ENCODE peak calls at places on chromosome 4, in six cellular contexts. One of them, this sample, is unnamed. For H3K4me1, the result is how much of the 10 kb centered on the place peaks cover.

GRCh38 chr4:155952546-155952945 is 1.1 kb downstream of the CTSO start:
- DNase-seq in left ventricle myocardium inferior: no peak
- DNase-seq in left lung: no peak
- DNase-seq in keratinocyte: no peak
- DNase-seq in ascending aorta: no peak
- DNase-seq in RWPE2: no peak
- DNase-seq in this sample: no peak

GRCh38 chr4:2048831-2049230 is 10.3 kb upstream of the NAT8L start:
- DNase-seq in left lung: no peak
- DNase-seq in keratinocyte: no peak
- DNase-seq in RWPE2: no peak
- DNase-seq in ascending aorta: no peak
- DNase-seq in left ventricle myocardium inferior: no peak
- DNase-seq in this sample: no peak

GRCh38 chr4:177127658-177128057 is 182.0 kb upstream of the NEIL3 start:
- DNase-seq in ascending aorta: no peak
- DNase-seq in keratinocyte: no peak
- DNase-seq in left lung: no peak
- DNase-seq in left ventricle myocardium inferior: no peak
- DNase-seq in RWPE2: no peak
- DNase-seq in this sample: no peak

GRCh38 chr4:98711526-98711925 is 53.1 kb upstream of the TSPAN5 start:
- DNase-seq in keratinocyte: no peak
- DNase-seq in ascending aorta: no peak
- DNase-seq in RWPE2: no peak
- DNase-seq in left lung: no peak
- DNase-seq in left ventricle myocardium inferior: no peak
- DNase-seq in this sample: no peak

GRCh38 chr4:168515222-168516011 is 18.6 kb downstream of the PALLD start:
- DNase-seq in ascending aorta: no peak
- DNase-seq in keratinocyte: no peak
- DNase-seq in left lung: no peak
- DNase-seq in RWPE2: no peak
- DNase-seq in left ventricle myocardium inferior: peak
- DNase-seq in this sample: no peak

GRCh38 chr4:169604131-169604900 is 8.1 kb downstream of the NEK1 start:
- DNase-seq in ascending aorta: no peak
- DNase-seq in keratinocyte: no peak
- DNase-seq in left ventricle myocardium inferior: no peak
- DNase-seq in RWPE2: no peak
- DNase-seq in left lung: no peak
- DNase-seq in this sample: no peak

GRCh38 chr4:1011022-1011694 is at the start of gene FGFRL1:
- DNase-seq in left lung: peak
- DNase-seq in ascending aorta: peak
- DNase-seq in RWPE2: peak
- DNase-seq in left ventricle myocardium inferior: peak
- DNase-seq in keratinocyte: no peak
- DNase-seq in this sample: peak

GRCh38 chr4:67234296-67234695 is 311.0 kb downstream of the CENPC start:
- DNase-seq in RWPE2: no peak
- DNase-seq in keratinocyte: no peak
- DNase-seq in left lung: no peak
- DNase-seq in ascending aorta: no peak
- DNase-seq in left ventricle myocardium inferior: no peak
- DNase-seq in this sample: no peak

GRCh38 chr4:78207951-78208350 is 150.8 kb downstream of the FRAS1 start:
- DNase-seq in left ventricle myocardium inferior: no peak
- DNase-seq in keratinocyte: no peak
- DNase-seq in ascending aorta: no peak
- DNase-seq in left lung: no peak
- DNase-seq in RWPE2: no peak
- DNase-seq in this sample: no peak

GRCh38 chr4:20881658-20882057 is 181.4 kb downstream of the PACRGL start:
- DNase-seq in left ventricle myocardium inferior: no peak
- DNase-seq in keratinocyte: no peak
- DNase-seq in RWPE2: no peak
- DNase-seq in left lung: no peak
- DNase-seq in ascending aorta: no peak
- DNase-seq in this sample: no peak

GRCh38 chr4:86011117-86011516 is 348.7 kb downstream of the MAPK10 start:
- DNase-seq in left ventricle myocardium inferior: no peak
- DNase-seq in RWPE2: no peak
- DNase-seq in ascending aorta: no peak
- DNase-seq in keratinocyte: no peak
- DNase-seq in left lung: no peak
- DNase-seq in this sample: no peak

GRCh38 chr4:176475091-176475490 is 155.3 kb downstream of the SPCS3 start:
- DNase-seq in left ventricle myocardium inferior: no peak
- DNase-seq in keratinocyte: no peak
- DNase-seq in left lung: no peak
- DNase-seq in ascending aorta: no peak
- DNase-seq in RWPE2: no peak
- DNase-seq in this sample: no peak

GRCh38 chr4:27921236-27921635 is 1060.6 kb downstream of the STIM2 start:
- DNase-seq in keratinocyte: no peak
- DNase-seq in left lung: no peak
- DNase-seq in left ventricle myocardium inferior: no peak
- DNase-seq in RWPE2: no peak
- DNase-seq in ascending aorta: no peak
- DNase-seq in this sample: no peak

GRCh38 chr4:128556756-128557155 is 252.7 kb upstream of the JADE1 start:
- DNase-seq in keratinocyte: no peak
- DNase-seq in ascending aorta: no peak
- DNase-seq in left ventricle myocardium inferior: no peak
- DNase-seq in left lung: no peak
- DNase-seq in RWPE2: no peak
- DNase-seq in this sample: no peak

GRCh38 chr4:114312349-114312748 is 286.3 kb upstream of the UGT8 start:
- DNase-seq in left lung: no peak
- DNase-seq in ascending aorta: no peak
- DNase-seq in left ventricle myocardium inferior: no peak
- DNase-seq in keratinocyte: no peak
- DNase-seq in RWPE2: no peak
- DNase-seq in this sample: no peak

GRCh38 chr4:154004859-154005520 is 216.1 kb upstream of the SFRP2 start:
- DNase-seq in keratinocyte: no peak
- DNase-seq in RWPE2: no peak
- DNase-seq in ascending aorta: no peak
- DNase-seq in left ventricle myocardium inferior: no peak
- DNase-seq in left lung: no peak
- DNase-seq in this sample: no peak

GRCh38 chr4:142563682-142564291 is 282.3 kb downstream of the INPP4B start:
- DNase-seq in keratinocyte: no peak
- DNase-seq in left ventricle myocardium inferior: no peak
- DNase-seq in ascending aorta: no peak
- DNase-seq in RWPE2: peak
- DNase-seq in left lung: no peak
- DNase-seq in this sample: no peak

GRCh38 chr4:60605651-60606354 is 594.3 kb upstream of the ADGRL3 start:
- DNase-seq in keratinocyte: no peak
- DNase-seq in left lung: no peak
- DNase-seq in left ventricle myocardium inferior: no peak
- DNase-seq in RWPE2: no peak
- DNase-seq in ascending aorta: no peak
- DNase-seq in this sample: no peak

GRCh38 chr4:165964591-165964990 is 91.6 kb downstream of the TLL1 start:
- DNase-seq in left lung: no peak
- DNase-seq in RWPE2: no peak
- DNase-seq in left ventricle myocardium inferior: no peak
- DNase-seq in ascending aorta: no peak
- DNase-seq in keratinocyte: no peak
- DNase-seq in this sample: no peak

GRCh38 chr4:24887881-24888430 is 24.9 kb downstream of the CCDC149 start:
- DNase-seq in left lung: no peak
- DNase-seq in keratinocyte: no peak
- DNase-seq in left ventricle myocardium inferior: no peak
- DNase-seq in RWPE2: no peak
- DNase-seq in ascending aorta: no peak
- DNase-seq in this sample: no peak

GRCh38 chr4:106494066-106494465 is 125.5 kb upstream of the GIMD1 start:
- DNase-seq in keratinocyte: no peak
- DNase-seq in RWPE2: no peak
- DNase-seq in left ventricle myocardium inferior: no peak
- DNase-seq in ascending aorta: no peak
- DNase-seq in left lung: no peak
- DNase-seq in this sample: no peak

GRCh38 chr4:95507147-95507546 is 41.6 kb downstream of the UNC5C start:
- DNase-seq in left lung: no peak
- DNase-seq in keratinocyte: no peak
- DNase-seq in RWPE2: no peak
- DNase-seq in ascending aorta: no peak
- DNase-seq in left ventricle myocardium inferior: no peak
- DNase-seq in this sample: no peak

GRCh38 chr4:123528501-123529277 is 132.1 kb downstream of the SPRY1 start:
- DNase-seq in left lung: no peak
- DNase-seq in RWPE2: no peak
- DNase-seq in left ventricle myocardium inferior: no peak
- DNase-seq in keratinocyte: no peak
- DNase-seq in ascending aorta: no peak
- DNase-seq in this sample: no peak

GRCh38 chr4:152989554-152989970 is 53.4 kb downstream of the FHDC1 start:
- DNase-seq in left ventricle myocardium inferior: no peak
- DNase-seq in ascending aorta: no peak
- DNase-seq in left lung: no peak
- DNase-seq in RWPE2: no peak
- DNase-seq in keratinocyte: no peak
- DNase-seq in this sample: no peak

DNA sequence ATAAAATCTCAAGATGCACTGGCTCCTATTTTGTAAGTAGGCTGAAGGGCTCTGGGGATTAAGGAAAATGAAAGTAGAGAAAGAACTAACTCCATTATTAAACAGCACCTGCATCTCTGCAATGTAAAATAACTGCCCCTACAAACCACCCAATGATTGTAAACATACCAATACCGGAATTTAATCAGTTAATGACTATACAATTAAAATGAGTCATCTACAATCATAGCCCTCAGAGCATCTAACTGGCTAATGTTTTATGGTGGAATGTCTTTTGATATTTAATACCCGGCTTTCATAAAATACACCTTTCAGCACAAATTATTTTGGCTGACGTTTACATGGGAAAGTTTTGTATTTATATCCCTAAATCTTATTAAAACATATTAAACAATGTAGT is 142.3 kb downstream of the PAPSS1 start:
- DNase-seq in keratinocyte: no peak
- DNase-seq in left lung: no peak
- DNase-seq in RWPE2: no peak
- DNase-seq in ascending aorta: no peak
- DNase-seq in left ventricle myocardium inferior: no peak
- DNase-seq in this sample: no peak
- TF ChIP-seq CTCF in keratinocyte: no peak
- TF ChIP-seq CTCF in left lung: no peak
- TF ChIP-seq CTCF in RWPE2: no peak
- TF ChIP-seq CTCF in ascending aorta: no peak
- TF ChIP-seq CTCF in left ventricle myocardium inferior: no peak
- TF ChIP-seq CTCF in this sample: no peak

DNA sequence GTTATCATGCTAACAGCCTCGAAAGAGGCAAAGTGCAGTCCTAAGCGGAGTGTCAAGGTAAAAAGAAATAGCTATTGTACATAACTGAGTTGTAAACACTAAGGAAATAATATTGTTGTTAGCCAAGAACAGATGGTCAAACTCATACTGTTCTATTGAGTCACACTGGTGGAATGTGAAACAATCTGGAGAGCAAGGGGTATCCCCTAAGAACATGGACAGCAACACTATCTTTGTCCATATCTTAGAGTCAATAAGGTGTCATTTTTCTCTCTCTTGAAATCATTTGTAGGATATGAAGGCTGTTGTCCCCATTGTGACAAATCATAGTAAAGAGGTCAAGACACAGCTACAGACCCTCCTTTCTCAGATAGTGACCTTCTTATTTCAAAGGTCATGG is 4.5 kb upstream of the PDGFC start:
- DNase-seq in left ventricle myocardium inferior: no peak
- DNase-seq in RWPE2: no peak
- DNase-seq in left lung: no peak
- DNase-seq in ascending aorta: no peak
- DNase-seq in keratinocyte: no peak
- DNase-seq in this sample: no peak
- H3K4me1 ChIP-seq in left ventricle myocardium inferior: under half
- H3K4me1 ChIP-seq in RWPE2: under half
- H3K4me1 ChIP-seq in left lung: under half
- H3K4me1 ChIP-seq in ascending aorta: under half
- H3K4me1 ChIP-seq in keratinocyte: under half
- H3K4me1 ChIP-seq in this sample: under half

DNA sequence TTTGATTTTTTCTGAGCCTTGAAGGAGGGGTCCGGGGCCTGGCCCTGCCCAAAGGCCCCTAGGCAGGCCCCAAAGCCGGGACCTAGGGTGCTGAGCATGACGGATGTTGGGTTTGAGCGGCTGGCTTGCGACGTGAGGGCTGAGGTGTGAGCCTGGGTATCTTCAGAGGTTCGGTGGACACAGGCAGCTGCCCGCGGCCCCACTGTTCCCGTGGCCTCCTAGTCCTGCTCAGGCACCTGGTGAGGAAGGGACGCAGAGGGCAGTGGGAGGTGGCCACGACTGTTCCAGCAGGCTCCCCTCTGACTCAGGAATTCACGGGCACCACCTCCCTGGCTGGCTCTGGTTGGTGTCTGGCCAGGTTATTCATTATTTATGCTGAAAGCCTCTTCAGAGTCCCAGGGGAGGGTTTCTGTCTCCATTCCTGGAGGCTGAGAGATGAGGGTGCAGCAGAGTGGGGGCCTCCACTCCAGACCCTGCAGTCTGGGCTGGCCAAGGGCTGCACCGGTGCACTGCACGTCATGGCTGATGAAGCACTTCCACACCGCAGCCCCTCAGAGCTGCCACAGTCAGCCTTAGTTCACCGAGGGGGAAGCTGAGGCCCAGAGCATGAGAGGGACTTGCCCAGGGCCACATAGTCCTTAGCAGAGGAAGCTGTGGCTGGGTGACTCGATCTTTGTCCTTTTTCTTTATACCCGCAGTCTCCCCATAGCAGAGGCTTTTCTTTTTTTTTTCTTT is 2.2 kb downstream of the MSANTD1 start:
- DNase-seq in left lung: peak
- DNase-seq in ascending aorta: no peak
- DNase-seq in RWPE2: peak
- DNase-seq in left ventricle myocardium inferior: peak
- DNase-seq in keratinocyte: no peak
- DNase-seq in this sample: no peak
- H3K4me3 ChIP-seq in left lung: no peak
- H3K4me3 ChIP-seq in ascending aorta: no peak
- H3K4me3 ChIP-seq in RWPE2: no peak
- H3K4me3 ChIP-seq in left ventricle myocardium inferior: no peak
- H3K4me3 ChIP-seq in keratinocyte: no peak
- H3K4me3 ChIP-seq in this sample: no peak

DNA sequence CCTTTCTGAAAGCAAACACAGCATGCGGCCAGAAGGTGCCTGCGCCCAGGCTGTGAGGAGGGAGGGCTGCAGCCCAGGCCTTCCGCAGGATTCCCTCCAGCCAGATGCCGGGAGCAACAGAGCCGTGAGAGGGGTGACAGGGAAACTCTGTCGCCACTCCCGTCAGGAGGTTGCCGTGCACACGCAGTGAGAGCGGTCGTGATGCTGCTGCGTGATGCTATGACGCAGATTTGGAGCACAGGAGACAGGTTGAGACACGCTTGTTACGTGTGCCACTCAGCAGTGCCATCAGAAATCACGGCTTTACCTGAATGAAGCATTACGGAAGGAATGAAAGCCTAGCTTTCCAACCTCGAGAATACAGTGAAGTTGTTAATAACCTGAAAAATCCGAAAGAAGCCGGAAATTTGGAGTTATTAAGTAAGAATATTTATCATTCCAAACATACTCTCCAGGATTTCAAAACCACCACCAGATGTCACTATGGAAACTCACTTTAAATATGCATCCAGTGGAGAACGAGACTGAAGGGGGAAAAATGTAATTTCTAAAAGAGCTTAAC is 54.4 kb downstream of the FAT1 start:
- DNase-seq in keratinocyte: no peak
- DNase-seq in ascending aorta: no peak
- DNase-seq in RWPE2: no peak
- DNase-seq in left ventricle myocardium inferior: no peak
- DNase-seq in left lung: no peak
- DNase-seq in this sample: peak
- TF ChIP-seq CTCF in keratinocyte: no peak
- TF ChIP-seq CTCF in ascending aorta: peak
- TF ChIP-seq CTCF in RWPE2: peak
- TF ChIP-seq CTCF in left ventricle myocardium inferior: peak
- TF ChIP-seq CTCF in left lung: peak
- TF ChIP-seq CTCF in this sample: peak

This sample was measured in prostate gland.